ENCODE peak calls at places on chromosomes 16 and 17, in five cellular contexts. M is AG20443, F is HFF-Myc, A is tibial nerve, T is globus pallidus. Y is an unnamed sample.

GRCh38 chr17:72119963-72120877 is 600 bp upstream of the SOX9 start:
- DNase-seq in M (peak; percentile 52), A (peak; percentile 23), T (no peak), F (no peak), Y (no peak)

GRCh38 chr17:36600936-36601302 is 464 bp upstream of the MRM1 start:
- DNase-seq in A (no peak), T (no peak), F (no peak), M (no peak), Y (no peak)

GRCh38 chr16:77297996-77298637 is 98.9 kb downstream of the SYCE1L start:
- DNase-seq in M (no peak), T (no peak), F (no peak), A (no peak), Y (no peak)

GRCh38 chr16:54071516-54071915 is 215.1 kb downstream of the IRX3 start:
- DNase-seq in T (no peak), M (no peak), F (no peak), A (no peak), Y (no peak)

GRCh38 chr17:19415311-19415710 is 4.3 kb downstream of the RNF112 start:
- DNase-seq in F (no peak), A (no peak), M (no peak), T (no peak), Y (no peak)

GRCh38 chr17:16447676-16448075 is 32.3 kb downstream of the TRPV2 start:
- DNase-seq in A (no peak), T (no peak), F (no peak), M (no peak), Y (no peak)

GRCh38 chr17:77923776-77924513 is 34.6 kb upstream of the TNRC6C start:
- DNase-seq in M (no peak), A (no peak), F (no peak), T (no peak), Y (no peak)

GRCh38 chr16:19282101-19282500 is 3.4 kb upstream of the CLEC19A start:
- DNase-seq in T (no peak), M (no peak), A (no peak), F (no peak), Y (no peak)

GRCh38 chr17:51188321-51188853 is 22.2 kb downstream of the NME2 start:
- DNase-seq in F (no peak), M (no peak), T (no peak), A (no peak), Y (no peak)

GRCh38 chr16:67157892-67158635 is 1.6 kb downstream of the TRADD start:
- DNase-seq in T (no peak), A (no peak), M (no peak), F (no peak), Y (no peak)